ENCODE peak calls at places on chromosome 15, in ten cellular contexts. L is A549, U is ovary, A is lung, R is thoracic aorta, Q is stomach, S is tibial artery, M is GM23248, H is neuronal stem cell, P is AG04450. F is an unnamed sample.

GRCh38 chr15:85333132-85333831 is 47.1 kb upstream of the AKAP13 start:
- DNase-seq in L (no peak), U (no peak), A (no peak), R (no peak), Q (no peak), S (no peak), M (peak), H (no peak), P (peak), F (peak)

GRCh38 chr15:85607141-85607806 is 187.5 kb downstream of the KLHL25 start:
- DNase-seq in L (peak), U (no peak), A (no peak), R (no peak), Q (no peak), S (no peak), M (peak), H (no peak), P (no peak), F (no peak)

GRCh38 chr15:43792761-43793493 is 807 bp downstream of the SERF2 start:
- DNase-seq in L (no peak), U (no peak), A (peak), R (no peak), Q (no peak), S (no peak), M (peak), H (peak), P (no peak), F (peak)

GRCh38 chr15:53506370-53506769 is 253.1 kb downstream of the WDR72 start:
- DNase-seq in L (peak), U (no peak), A (no peak), R (no peak), Q (no peak), S (no peak), M (no peak), H (no peak), P (no peak), F (no peak)

GRCh38 chr15:52558196-52558595 is 10.6 kb downstream of the ARPP19 start:
- DNase-seq in L (peak), U (no peak), A (no peak), R (no peak), Q (no peak), S (no peak), M (peak), H (no peak), P (no peak), F (peak)

GRCh38 chr15:93321881-93322282 is 232.9 kb upstream of the RGMA start:
- DNase-seq in L (no peak), U (no peak), A (peak), R (no peak), Q (peak), S (no peak), M (no peak), H (no peak), P (no peak), F (no peak)

GRCh38 chr15:45921376-45921775 is 286.5 kb downstream of the SQOR start:
- DNase-seq in L (peak), U (no peak), A (peak), R (no peak), Q (peak), S (no peak), M (no peak), H (no peak), P (no peak), F (no peak)

GRCh38 chr15:27077790-27078189 is 106.8 kb downstream of the GABRG3 start:
- DNase-seq in L (no peak), U (no peak), A (no peak), R (no peak), Q (no peak), S (no peak), M (no peak), H (no peak), P (no peak), F (no peak)

GRCh38 chr15:47427463-47427862 is 289.8 kb upstream of the SEMA6D start:
- DNase-seq in L (no peak), U (no peak), A (no peak), R (no peak), Q (no peak), S (no peak), M (no peak), H (no peak), P (no peak), F (no peak)

GRCh38 chr15:91689377-91689776 is 164.1 kb upstream of the SLCO3A1 start:
- DNase-seq in L (no peak), U (no peak), A (no peak), R (no peak), Q (no peak), S (no peak), M (no peak), H (no peak), P (no peak), F (no peak)

GRCh38 chr15:91692596-91692995 is 160.9 kb upstream of the SLCO3A1 start:
- DNase-seq in L (no peak), U (no peak), A (no peak), R (no peak), Q (no peak), S (no peak), M (no peak), H (no peak), P (no peak), F (no peak)

GRCh38 chr15:91696981-91697380 is 156.5 kb upstream of the SLCO3A1 start:
- DNase-seq in L (no peak), U (no peak), A (no peak), R (no peak), Q (no peak), S (no peak), M (no peak), H (no peak), P (no peak), F (no peak)

GRCh38 chr15:91694829-91695205 is 158.7 kb upstream of the SLCO3A1 start:
- DNase-seq in L (peak), U (peak), A (peak), R (peak), Q (no peak), S (peak), M (peak), H (no peak), P (peak), F (peak)

DNA sequence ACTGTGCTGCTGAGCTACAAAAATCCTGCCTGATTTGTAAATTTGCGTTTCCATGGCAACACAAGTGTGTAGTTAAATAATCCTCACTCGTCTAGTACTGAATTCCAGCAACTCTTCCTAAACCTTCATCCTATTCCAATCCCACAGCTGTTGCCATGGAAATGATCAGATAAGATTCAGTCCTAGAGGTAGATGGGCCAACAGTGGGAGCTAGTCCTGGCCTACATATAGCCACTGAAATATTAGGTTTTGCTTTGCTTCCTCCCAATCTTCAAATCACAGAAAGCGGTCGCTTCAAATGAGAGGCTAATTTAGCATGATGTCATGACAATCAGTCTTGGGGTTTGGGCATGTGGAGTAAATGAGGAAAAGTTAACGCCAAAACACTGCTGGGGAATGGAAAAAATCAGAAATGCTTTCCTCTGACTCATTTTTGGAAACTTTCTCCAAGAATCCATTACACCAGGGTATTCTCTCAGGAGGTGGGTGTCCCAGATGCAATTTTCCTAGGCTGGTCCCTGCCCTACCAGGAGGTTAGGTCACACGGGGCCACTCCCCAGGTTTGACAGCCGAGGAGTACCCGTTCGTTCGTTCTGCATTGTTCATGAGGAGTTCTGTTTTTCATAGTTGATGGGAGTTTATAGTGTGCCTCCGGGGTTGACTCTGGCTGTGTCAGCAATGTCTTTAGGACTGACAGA is 159.2 kb upstream of the SLCO3A1 start:
- DNase-seq in L (no peak), U (no peak), A (no peak), R (no peak), Q (no peak), S (peak), M (peak), H (no peak), P (no peak), F (peak)
- H3K4me3 ChIP-seq in L (no peak), U (peak), A (no peak), R (peak), Q (no peak), S (peak), M (peak), H (no peak), P (peak), F (no peak)

GRCh38 chr15:89559865-89560264 is 15.4 kb upstream of the TICRR start:
- DNase-seq in L (no peak), U (no peak), A (no peak), R (no peak), Q (no peak), S (no peak), M (no peak), H (no peak), P (no peak), F (no peak)

GRCh38 chr15:89555768-89556167 is 19.5 kb upstream of the TICRR start:
- DNase-seq in L (no peak), U (no peak), A (no peak), R (no peak), Q (no peak), S (no peak), M (no peak), H (no peak), P (no peak), F (no peak)

GRCh38 chr15:89554247-89554646 is 21.0 kb upstream of the TICRR start:
- DNase-seq in L (no peak), U (no peak), A (no peak), R (no peak), Q (no peak), S (no peak), M (no peak), H (no peak), P (no peak), F (no peak)

GRCh38 chr15:89553632-89554031 is 21.6 kb upstream of the TICRR start:
- DNase-seq in L (no peak), U (no peak), A (no peak), R (no peak), Q (no peak), S (no peak), M (no peak), H (no peak), P (no peak), F (no peak)

GRCh38 chr15:89556413-89557262 is 18.6 kb upstream of the TICRR start:
- DNase-seq in L (peak), U (peak), A (peak), R (no peak), Q (no peak), S (no peak), M (peak), H (peak), P (peak), F (peak)
- H3K27ac ChIP-seq in L (peak), U (no peak), A (no peak), R (no peak), Q (no peak), S (no peak), M (no peak), H (no peak), P (no peak), F (no peak)

GRCh38 chr15:96392380-96393208 is 62.1 kb downstream of the NR2F2 start:
- DNase-seq in L (no peak), U (no peak), A (no peak), R (no peak), Q (no peak), S (no peak), M (peak), H (no peak), P (no peak), F (no peak)

GRCh38 chr15:96390986-96391385 is 60.5 kb downstream of the NR2F2 start:
- DNase-seq in L (no peak), U (no peak), A (no peak), R (no peak), Q (no peak), S (no peak), M (peak), H (no peak), P (no peak), F (no peak)

GRCh38 chr15:96388673-96389072 is 58.2 kb downstream of the NR2F2 start:
- DNase-seq in L (no peak), U (no peak), A (no peak), R (no peak), Q (no peak), S (no peak), M (no peak), H (no peak), P (no peak), F (no peak)

GRCh38 chr15:96395687-96396086 is 65.2 kb downstream of the NR2F2 start:
- DNase-seq in L (peak), U (no peak), A (no peak), R (no peak), Q (peak), S (no peak), M (no peak), H (no peak), P (no peak), F (no peak)

GRCh38 chr15:96393209-96393513 is 62.7 kb downstream of the NR2F2 start:
- DNase-seq in L (no peak), U (no peak), A (no peak), R (no peak), Q (no peak), S (no peak), M (no peak), H (no peak), P (no peak), F (no peak)
- H3K4me3 ChIP-seq in L (no peak), U (no peak), A (no peak), R (no peak), Q (no peak), S (no peak), M (no peak), H (no peak), P (no peak), F (no peak)

GRCh38 chr15:34323217-34323616 is 14.4 kb downstream of the SLC12A6 start:
- DNase-seq in L (no peak), U (no peak), A (no peak), R (no peak), Q (no peak), S (no peak), M (no peak), H (no peak), P (no peak), F (no peak)
- H3K27ac ChIP-seq in L (no peak), U (no peak), A (no peak), R (no peak), Q (no peak), S (no peak), M (no peak), H (no peak), P (no peak), F (no peak)

DNA sequence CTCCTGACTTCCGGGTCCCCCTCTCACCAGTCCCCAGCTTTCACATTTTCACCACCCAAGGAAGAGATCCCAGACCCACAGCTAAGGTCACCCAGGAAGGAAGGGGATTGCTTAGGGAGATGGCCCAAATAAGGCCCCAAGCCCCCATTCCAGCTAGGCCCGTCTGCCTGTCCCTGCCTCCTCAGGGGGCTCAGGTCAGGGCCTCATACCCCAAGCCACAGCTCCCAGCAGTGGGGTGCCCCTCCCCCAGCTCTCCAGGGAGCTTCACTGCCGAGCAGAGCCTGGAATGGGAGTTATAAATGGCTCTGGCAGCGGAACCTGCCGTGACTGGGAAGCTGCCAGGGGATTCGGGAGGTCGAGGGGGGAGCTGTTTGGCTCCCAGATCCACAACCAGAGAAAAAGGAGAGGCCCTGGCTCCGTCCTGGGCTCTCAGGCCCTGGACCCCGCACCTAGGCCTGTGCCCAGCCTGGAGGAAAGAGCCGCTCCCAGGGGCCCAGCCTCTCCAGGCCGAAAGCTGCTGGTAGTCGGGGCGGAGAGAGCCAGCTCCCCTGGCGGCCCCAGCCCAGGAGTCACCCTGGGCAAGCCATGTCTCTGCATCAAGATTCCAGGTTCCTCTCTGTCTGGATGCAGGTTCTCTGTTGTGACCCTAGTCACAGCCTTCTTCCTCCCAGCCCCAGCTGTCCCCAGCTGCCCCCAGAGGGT is 550 bp downstream of the CCDC9B start:
- DNase-seq in L (peak), U (peak), A (no peak), R (peak), Q (peak), S (peak), M (peak), H (no peak), P (no peak), F (peak)
- H3K4me3 ChIP-seq in L (peak), U (peak), A (peak), R (peak), Q (peak), S (peak), M (peak), H (no peak), P (peak), F (peak)

GRCh38 chr15:90562669-90563068 is 32.9 kb downstream of the CRTC3 start:
- DNase-seq in L (no peak), U (no peak), A (no peak), R (no peak), Q (no peak), S (no peak), M (no peak), H (no peak), P (no peak), F (no peak)
- H3K27ac ChIP-seq in L (no peak), U (no peak), A (peak), R (peak), Q (peak), S (peak), M (peak), H (no peak), P (no peak), F (no peak)

GRCh38 chr15:66389098-66389858 is 2.6 kb downstream of the MAP2K1 start:
- DNase-seq in L (no peak), U (no peak), A (no peak), R (no peak), Q (no peak), S (no peak), M (no peak), H (no peak), P (no peak), F (no peak)

GRCh38 chr15:66389859-66390382 is 3.2 kb downstream of the MAP2K1 start:
- DNase-seq in L (no peak), U (no peak), A (no peak), R (no peak), Q (no peak), S (no peak), M (peak), H (no peak), P (no peak), F (no peak)

GRCh38 chr15:66388057-66388363 is 1.3 kb downstream of the MAP2K1 start:
- DNase-seq in L (no peak), U (no peak), A (no peak), R (no peak), Q (no peak), S (no peak), M (no peak), H (no peak), P (no peak), F (no peak)

GRCh38 chr15:66387176-66388056 is 704 bp downstream of the MAP2K1 start:
- DNase-seq in L (peak), U (peak), A (peak), R (peak), Q (peak), S (peak), M (peak), H (peak), P (no peak), F (peak)

DNA sequence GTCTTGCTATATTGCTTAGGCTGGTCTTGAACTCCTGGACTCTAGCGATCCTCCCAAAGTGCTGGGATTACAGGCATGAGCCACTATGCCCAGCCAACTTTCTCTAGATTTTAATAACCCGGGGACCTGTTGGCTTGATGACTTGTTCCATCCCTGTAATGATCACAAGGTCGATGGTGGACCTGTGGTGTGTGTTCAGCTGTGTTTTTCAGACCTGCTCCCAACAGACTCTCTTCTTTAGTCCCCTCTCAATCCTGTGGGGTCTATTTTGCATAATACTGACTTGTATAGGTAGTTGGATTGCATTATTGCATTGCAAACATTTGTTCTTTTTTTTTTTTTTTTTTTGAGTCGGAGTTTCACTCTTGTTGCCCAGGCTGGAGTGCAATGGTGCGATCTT is 1.9 kb downstream of the MAP2K1 start:
- DNase-seq in L (no peak), U (no peak), A (no peak), R (no peak), Q (no peak), S (no peak), M (no peak), H (no peak), P (no peak), F (no peak)
- H3K4me3 ChIP-seq in L (no peak), U (no peak), A (no peak), R (peak), Q (no peak), S (peak), M (peak), H (no peak), P (peak), F (peak)

DNA sequence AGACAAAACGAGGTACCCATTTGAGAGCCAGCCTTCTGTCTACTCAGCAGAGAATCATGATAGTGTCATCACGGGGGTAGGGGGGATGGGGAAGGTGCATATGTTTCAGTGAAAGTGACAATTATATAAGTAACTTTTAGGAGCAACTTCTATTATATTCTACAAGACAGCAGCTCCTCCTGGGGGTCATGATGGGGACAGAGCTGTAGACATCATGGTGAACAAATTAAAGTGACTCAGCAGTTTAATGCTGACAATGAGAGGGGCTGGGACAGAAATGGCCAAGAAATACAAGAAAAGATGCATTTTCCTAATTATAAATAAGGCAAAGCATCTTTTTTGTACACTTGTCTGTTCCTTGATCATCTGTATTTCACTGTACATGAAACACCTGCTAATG is 11.8 kb downstream of the CAPN3 start:
- DNase-seq in L (peak), U (no peak), A (no peak), R (no peak), Q (no peak), S (no peak), M (peak), H (no peak), P (no peak), F (no peak)
- H3K27ac ChIP-seq in L (no peak), U (no peak), A (no peak), R (no peak), Q (no peak), S (no peak), M (no peak), H (no peak), P (no peak), F (no peak)

GRCh38 chr15:49236869-49237268 is 66.8 kb downstream of the GALK2 start:
- DNase-seq in L (no peak), U (no peak), A (no peak), R (no peak), Q (no peak), S (no peak), M (no peak), H (no peak), P (no peak), F (no peak)
- H3K4me3 ChIP-seq in L (no peak), U (no peak), A (no peak), R (no peak), Q (no peak), S (no peak), M (no peak), H (no peak), P (no peak), F (no peak)